ENCODE peak calls at places on chromosomes 3 and 15, in nine cellular contexts. One of them, this sample, is unnamed.

GRCh38 chr3:35071768-35072167 is 567.6 kb upstream of the ARPP21 start:
- DNase-seq in H54: no peak
- DNase-seq in NCI-H1436: no peak
- DNase-seq in IMR-90: no peak
- DNase-seq in left cardiac atrium: no peak
- DNase-seq in Ammon's horn: no peak
- DNase-seq in activated CD4-positive, alpha-beta T cell treated with anti-CD3 and anti-CD28 coated beads, Interleukin-2, amount 10 ng/mL, durations not matched to agents 7 days and 5 days: no peak
- DNase-seq in AG08396: no peak
- DNase-seq in central memory CD4-positive, alpha-beta T cell: no peak
- DNase-seq in this sample: no peak

GRCh38 chr15:73763893-73764292 is 10.7 kb upstream of the INSYN1 start:
- DNase-seq in H54: no peak
- DNase-seq in NCI-H1436: no peak
- DNase-seq in IMR-90: no peak
- DNase-seq in left cardiac atrium: no peak
- DNase-seq in Ammon's horn: no peak
- DNase-seq in activated CD4-positive, alpha-beta T cell treated with anti-CD3 and anti-CD28 coated beads, Interleukin-2, amount 10 ng/mL, durations not matched to agents 7 days and 5 days: no peak
- DNase-seq in AG08396: no peak
- DNase-seq in central memory CD4-positive, alpha-beta T cell: no peak
- DNase-seq in this sample: no peak

GRCh38 chr15:72859757-72860145 is 76.2 kb upstream of the ADPGK start:
- DNase-seq in H54: no peak
- DNase-seq in NCI-H1436: no peak
- DNase-seq in IMR-90: no peak
- DNase-seq in left cardiac atrium: no peak
- DNase-seq in Ammon's horn: no peak
- DNase-seq in activated CD4-positive, alpha-beta T cell treated with anti-CD3 and anti-CD28 coated beads, Interleukin-2, amount 10 ng/mL, durations not matched to agents 7 days and 5 days: no peak
- DNase-seq in AG08396: no peak
- DNase-seq in central memory CD4-positive, alpha-beta T cell: no peak
- DNase-seq in this sample: no peak

GRCh38 chr3:38003371-38003816 is 12.8 kb downstream of the VILL start:
- DNase-seq in H54: peak
- DNase-seq in NCI-H1436: no peak
- DNase-seq in IMR-90: peak
- DNase-seq in left cardiac atrium: peak
- DNase-seq in Ammon's horn: peak
- DNase-seq in activated CD4-positive, alpha-beta T cell treated with anti-CD3 and anti-CD28 coated beads, Interleukin-2, amount 10 ng/mL, durations not matched to agents 7 days and 5 days: peak
- DNase-seq in AG08396: peak
- DNase-seq in central memory CD4-positive, alpha-beta T cell: peak
- DNase-seq in this sample: peak

GRCh38 chr15:68154923-68155559 is 50.1 kb downstream of the CALML4 start:
- DNase-seq in H54: no peak
- DNase-seq in NCI-H1436: peak
- DNase-seq in IMR-90: peak
- DNase-seq in left cardiac atrium: no peak
- DNase-seq in Ammon's horn: peak
- DNase-seq in activated CD4-positive, alpha-beta T cell treated with anti-CD3 and anti-CD28 coated beads, Interleukin-2, amount 10 ng/mL, durations not matched to agents 7 days and 5 days: peak
- DNase-seq in AG08396: peak
- DNase-seq in central memory CD4-positive, alpha-beta T cell: peak
- DNase-seq in this sample: peak

GRCh38 chr3:45092132-45093031 is 53.8 kb downstream of the CDCP1 start:
- DNase-seq in H54: peak
- DNase-seq in NCI-H1436: no peak
- DNase-seq in IMR-90: peak
- DNase-seq in left cardiac atrium: no peak
- DNase-seq in Ammon's horn: no peak
- DNase-seq in activated CD4-positive, alpha-beta T cell treated with anti-CD3 and anti-CD28 coated beads, Interleukin-2, amount 10 ng/mL, durations not matched to agents 7 days and 5 days: no peak
- DNase-seq in AG08396: peak
- DNase-seq in central memory CD4-positive, alpha-beta T cell: no peak
- DNase-seq in this sample: peak

GRCh38 chr3:124451655-124452317 is 278.5 kb upstream of the UMPS start:
- DNase-seq in H54: no peak
- DNase-seq in NCI-H1436: no peak
- DNase-seq in IMR-90: no peak
- DNase-seq in left cardiac atrium: no peak
- DNase-seq in Ammon's horn: no peak
- DNase-seq in activated CD4-positive, alpha-beta T cell treated with anti-CD3 and anti-CD28 coated beads, Interleukin-2, amount 10 ng/mL, durations not matched to agents 7 days and 5 days: no peak
- DNase-seq in AG08396: no peak
- DNase-seq in central memory CD4-positive, alpha-beta T cell: no peak
- DNase-seq in this sample: no peak

GRCh38 chr15:80527961-80528360 is 123.8 kb downstream of the ARNT2 start:
- DNase-seq in H54: no peak
- DNase-seq in NCI-H1436: no peak
- DNase-seq in IMR-90: no peak
- DNase-seq in left cardiac atrium: no peak
- DNase-seq in Ammon's horn: no peak
- DNase-seq in activated CD4-positive, alpha-beta T cell treated with anti-CD3 and anti-CD28 coated beads, Interleukin-2, amount 10 ng/mL, durations not matched to agents 7 days and 5 days: no peak
- DNase-seq in AG08396: no peak
- DNase-seq in central memory CD4-positive, alpha-beta T cell: no peak
- DNase-seq in this sample: no peak

GRCh38 chr3:95277614-95278013 is 1214.8 kb downstream of the NSUN3 start:
- DNase-seq in H54: no peak
- DNase-seq in NCI-H1436: no peak
- DNase-seq in IMR-90: no peak
- DNase-seq in left cardiac atrium: no peak
- DNase-seq in Ammon's horn: no peak
- DNase-seq in activated CD4-positive, alpha-beta T cell treated with anti-CD3 and anti-CD28 coated beads, Interleukin-2, amount 10 ng/mL, durations not matched to agents 7 days and 5 days: no peak
- DNase-seq in AG08396: no peak
- DNase-seq in central memory CD4-positive, alpha-beta T cell: no peak
- DNase-seq in this sample: no peak

GRCh38 chr15:29089731-29090616 is 179.6 kb downstream of the NSMCE3 start:
- DNase-seq in H54: no peak
- DNase-seq in NCI-H1436: no peak
- DNase-seq in IMR-90: peak
- DNase-seq in left cardiac atrium: no peak
- DNase-seq in Ammon's horn: peak
- DNase-seq in activated CD4-positive, alpha-beta T cell treated with anti-CD3 and anti-CD28 coated beads, Interleukin-2, amount 10 ng/mL, durations not matched to agents 7 days and 5 days: peak
- DNase-seq in AG08396: no peak
- DNase-seq in central memory CD4-positive, alpha-beta T cell: no peak
- DNase-seq in this sample: no peak

GRCh38 chr15:81888748-81889479 is 156.9 kb downstream of the MEX3B start:
- DNase-seq in H54: no peak
- DNase-seq in NCI-H1436: no peak
- DNase-seq in IMR-90: peak
- DNase-seq in left cardiac atrium: no peak
- DNase-seq in Ammon's horn: no peak
- DNase-seq in activated CD4-positive, alpha-beta T cell treated with anti-CD3 and anti-CD28 coated beads, Interleukin-2, amount 10 ng/mL, durations not matched to agents 7 days and 5 days: no peak
- DNase-seq in AG08396: peak
- DNase-seq in central memory CD4-positive, alpha-beta T cell: no peak
- DNase-seq in this sample: no peak

GRCh38 chr15:101000271-101000681 is 81.1 kb downstream of the LRRK1 start:
- DNase-seq in H54: no peak
- DNase-seq in NCI-H1436: no peak
- DNase-seq in IMR-90: peak
- DNase-seq in left cardiac atrium: no peak
- DNase-seq in Ammon's horn: no peak
- DNase-seq in activated CD4-positive, alpha-beta T cell treated with anti-CD3 and anti-CD28 coated beads, Interleukin-2, amount 10 ng/mL, durations not matched to agents 7 days and 5 days: no peak
- DNase-seq in AG08396: no peak
- DNase-seq in central memory CD4-positive, alpha-beta T cell: no peak
- DNase-seq in this sample: peak

GRCh38 chr15:31461375-31461774 is 134.7 kb downstream of the KLF13 start:
- DNase-seq in H54: no peak
- DNase-seq in NCI-H1436: no peak
- DNase-seq in IMR-90: no peak
- DNase-seq in left cardiac atrium: no peak
- DNase-seq in Ammon's horn: no peak
- DNase-seq in activated CD4-positive, alpha-beta T cell treated with anti-CD3 and anti-CD28 coated beads, Interleukin-2, amount 10 ng/mL, durations not matched to agents 7 days and 5 days: no peak
- DNase-seq in AG08396: no peak
- DNase-seq in central memory CD4-positive, alpha-beta T cell: no peak
- DNase-seq in this sample: no peak

GRCh38 chr3:78540485-78540884 is 1227.3 kb downstream of the ROBO1 start:
- DNase-seq in H54: no peak
- DNase-seq in NCI-H1436: no peak
- DNase-seq in IMR-90: no peak
- DNase-seq in left cardiac atrium: no peak
- DNase-seq in Ammon's horn: no peak
- DNase-seq in activated CD4-positive, alpha-beta T cell treated with anti-CD3 and anti-CD28 coated beads, Interleukin-2, amount 10 ng/mL, durations not matched to agents 7 days and 5 days: no peak
- DNase-seq in AG08396: no peak
- DNase-seq in central memory CD4-positive, alpha-beta T cell: no peak
- DNase-seq in this sample: no peak

GRCh38 chr15:92149029-92149428 is 244.7 kb upstream of the ST8SIA2 start:
- DNase-seq in H54: no peak
- DNase-seq in NCI-H1436: no peak
- DNase-seq in IMR-90: peak
- DNase-seq in left cardiac atrium: no peak
- DNase-seq in Ammon's horn: no peak
- DNase-seq in activated CD4-positive, alpha-beta T cell treated with anti-CD3 and anti-CD28 coated beads, Interleukin-2, amount 10 ng/mL, durations not matched to agents 7 days and 5 days: no peak
- DNase-seq in AG08396: peak
- DNase-seq in central memory CD4-positive, alpha-beta T cell: no peak
- DNase-seq in this sample: peak

GRCh38 chr15:84736375-84736774 is 12.0 kb upstream of the ZNF592 start:
- DNase-seq in H54: no peak
- DNase-seq in NCI-H1436: no peak
- DNase-seq in IMR-90: no peak
- DNase-seq in left cardiac atrium: no peak
- DNase-seq in Ammon's horn: no peak
- DNase-seq in activated CD4-positive, alpha-beta T cell treated with anti-CD3 and anti-CD28 coated beads, Interleukin-2, amount 10 ng/mL, durations not matched to agents 7 days and 5 days: peak
- DNase-seq in AG08396: no peak
- DNase-seq in central memory CD4-positive, alpha-beta T cell: peak
- DNase-seq in this sample: no peak

GRCh38 chr3:138513073-138513843 is 78.8 kb downstream of the ESYT3 start:
- DNase-seq in H54: no peak
- DNase-seq in NCI-H1436: no peak
- DNase-seq in IMR-90: no peak
- DNase-seq in left cardiac atrium: no peak
- DNase-seq in Ammon's horn: no peak
- DNase-seq in activated CD4-positive, alpha-beta T cell treated with anti-CD3 and anti-CD28 coated beads, Interleukin-2, amount 10 ng/mL, durations not matched to agents 7 days and 5 days: peak
- DNase-seq in AG08396: no peak
- DNase-seq in central memory CD4-positive, alpha-beta T cell: no peak
- DNase-seq in this sample: no peak

GRCh38 chr3:52498134-52499054 is 3.3 kb downstream of the STAB1 start:
- DNase-seq in H54: no peak
- DNase-seq in NCI-H1436: no peak
- DNase-seq in IMR-90: peak
- DNase-seq in left cardiac atrium: peak
- DNase-seq in Ammon's horn: peak
- DNase-seq in activated CD4-positive, alpha-beta T cell treated with anti-CD3 and anti-CD28 coated beads, Interleukin-2, amount 10 ng/mL, durations not matched to agents 7 days and 5 days: no peak
- DNase-seq in AG08396: no peak
- DNase-seq in central memory CD4-positive, alpha-beta T cell: no peak
- DNase-seq in this sample: peak

GRCh38 chr15:94965593-94965992 is 734.2 kb downstream of the MCTP2 start:
- DNase-seq in H54: no peak
- DNase-seq in NCI-H1436: no peak
- DNase-seq in IMR-90: no peak
- DNase-seq in left cardiac atrium: no peak
- DNase-seq in Ammon's horn: no peak
- DNase-seq in activated CD4-positive, alpha-beta T cell treated with anti-CD3 and anti-CD28 coated beads, Interleukin-2, amount 10 ng/mL, durations not matched to agents 7 days and 5 days: no peak
- DNase-seq in AG08396: no peak
- DNase-seq in central memory CD4-positive, alpha-beta T cell: no peak
- DNase-seq in this sample: no peak

GRCh38 chr3:32018723-32019564 is 37.4 kb downstream of the ZNF860 start:
- DNase-seq in H54: peak
- DNase-seq in NCI-H1436: no peak
- DNase-seq in IMR-90: peak
- DNase-seq in left cardiac atrium: no peak
- DNase-seq in Ammon's horn: peak
- DNase-seq in activated CD4-positive, alpha-beta T cell treated with anti-CD3 and anti-CD28 coated beads, Interleukin-2, amount 10 ng/mL, durations not matched to agents 7 days and 5 days: no peak
- DNase-seq in AG08396: peak
- DNase-seq in central memory CD4-positive, alpha-beta T cell: peak
- DNase-seq in this sample: peak

GRCh38 chr3:106326941-106327765 is 458.3 kb upstream of the CBLB start:
- DNase-seq in H54: no peak
- DNase-seq in NCI-H1436: no peak
- DNase-seq in IMR-90: peak
- DNase-seq in left cardiac atrium: no peak
- DNase-seq in Ammon's horn: no peak
- DNase-seq in activated CD4-positive, alpha-beta T cell treated with anti-CD3 and anti-CD28 coated beads, Interleukin-2, amount 10 ng/mL, durations not matched to agents 7 days and 5 days: no peak
- DNase-seq in AG08396: no peak
- DNase-seq in central memory CD4-positive, alpha-beta T cell: no peak
- DNase-seq in this sample: no peak

GRCh38 chr3:2879587-2879986 is 230.6 kb downstream of the IL5RA start:
- DNase-seq in H54: no peak
- DNase-seq in NCI-H1436: no peak
- DNase-seq in IMR-90: no peak
- DNase-seq in left cardiac atrium: no peak
- DNase-seq in Ammon's horn: no peak
- DNase-seq in activated CD4-positive, alpha-beta T cell treated with anti-CD3 and anti-CD28 coated beads, Interleukin-2, amount 10 ng/mL, durations not matched to agents 7 days and 5 days: no peak
- DNase-seq in AG08396: no peak
- DNase-seq in central memory CD4-positive, alpha-beta T cell: no peak
- DNase-seq in this sample: no peak

GRCh38 chr3:56131976-56132590 is 336.2 kb downstream of the ERC2 start:
- DNase-seq in H54: peak
- DNase-seq in NCI-H1436: no peak
- DNase-seq in IMR-90: peak
- DNase-seq in left cardiac atrium: no peak
- DNase-seq in Ammon's horn: peak
- DNase-seq in activated CD4-positive, alpha-beta T cell treated with anti-CD3 and anti-CD28 coated beads, Interleukin-2, amount 10 ng/mL, durations not matched to agents 7 days and 5 days: no peak
- DNase-seq in AG08396: peak
- DNase-seq in central memory CD4-positive, alpha-beta T cell: no peak
- DNase-seq in this sample: peak

GRCh38 chr15:36334059-36334458 is 245.4 kb upstream of the CDIN1 start:
- DNase-seq in H54: no peak
- DNase-seq in NCI-H1436: no peak
- DNase-seq in IMR-90: peak
- DNase-seq in left cardiac atrium: no peak
- DNase-seq in Ammon's horn: no peak
- DNase-seq in activated CD4-positive, alpha-beta T cell treated with anti-CD3 and anti-CD28 coated beads, Interleukin-2, amount 10 ng/mL, durations not matched to agents 7 days and 5 days: no peak
- DNase-seq in AG08396: no peak
- DNase-seq in central memory CD4-positive, alpha-beta T cell: no peak
- DNase-seq in this sample: peak

GRCh38 chr15:60941448-60941847 is 287.7 kb downstream of the RORA start:
- DNase-seq in H54: no peak
- DNase-seq in NCI-H1436: no peak
- DNase-seq in IMR-90: peak
- DNase-seq in left cardiac atrium: no peak
- DNase-seq in Ammon's horn: no peak
- DNase-seq in activated CD4-positive, alpha-beta T cell treated with anti-CD3 and anti-CD28 coated beads, Interleukin-2, amount 10 ng/mL, durations not matched to agents 7 days and 5 days: no peak
- DNase-seq in AG08396: peak
- DNase-seq in central memory CD4-positive, alpha-beta T cell: no peak
- DNase-seq in this sample: peak

GRCh38 chr3:40166997-40167396 is 142.5 kb upstream of the EIF1B start:
- DNase-seq in H54: no peak
- DNase-seq in NCI-H1436: no peak
- DNase-seq in IMR-90: no peak
- DNase-seq in left cardiac atrium: no peak
- DNase-seq in Ammon's horn: no peak
- DNase-seq in activated CD4-positive, alpha-beta T cell treated with anti-CD3 and anti-CD28 coated beads, Interleukin-2, amount 10 ng/mL, durations not matched to agents 7 days and 5 days: no peak
- DNase-seq in AG08396: no peak
- DNase-seq in central memory CD4-positive, alpha-beta T cell: no peak
- DNase-seq in this sample: no peak

GRCh38 chr3:62873672-62874397 is 1.4 kb downstream of the CADPS start:
- DNase-seq in H54: no peak
- DNase-seq in NCI-H1436: peak
- DNase-seq in IMR-90: no peak
- DNase-seq in left cardiac atrium: peak
- DNase-seq in Ammon's horn: peak
- DNase-seq in activated CD4-positive, alpha-beta T cell treated with anti-CD3 and anti-CD28 coated beads, Interleukin-2, amount 10 ng/mL, durations not matched to agents 7 days and 5 days: no peak
- DNase-seq in AG08396: peak
- DNase-seq in central memory CD4-positive, alpha-beta T cell: no peak
- DNase-seq in this sample: peak

GRCh38 chr3:147049901-147050300 is 356.4 kb downstream of the ZIC4 start:
- DNase-seq in H54: no peak
- DNase-seq in NCI-H1436: no peak
- DNase-seq in IMR-90: no peak
- DNase-seq in left cardiac atrium: no peak
- DNase-seq in Ammon's horn: no peak
- DNase-seq in activated CD4-positive, alpha-beta T cell treated with anti-CD3 and anti-CD28 coated beads, Interleukin-2, amount 10 ng/mL, durations not matched to agents 7 days and 5 days: no peak
- DNase-seq in AG08396: no peak
- DNase-seq in central memory CD4-positive, alpha-beta T cell: no peak
- DNase-seq in this sample: no peak

GRCh38 chr15:90364251-90364650 is 12.2 kb downstream of the ZNF774 start:
- DNase-seq in H54: peak
- DNase-seq in NCI-H1436: no peak
- DNase-seq in IMR-90: peak
- DNase-seq in left cardiac atrium: no peak
- DNase-seq in Ammon's horn: no peak
- DNase-seq in activated CD4-positive, alpha-beta T cell treated with anti-CD3 and anti-CD28 coated beads, Interleukin-2, amount 10 ng/mL, durations not matched to agents 7 days and 5 days: no peak
- DNase-seq in AG08396: no peak
- DNase-seq in central memory CD4-positive, alpha-beta T cell: no peak
- DNase-seq in this sample: peak

GRCh38 chr3:182325213-182325941 is 467.9 kb upstream of the ATP11B start:
- DNase-seq in H54: no peak
- DNase-seq in NCI-H1436: no peak
- DNase-seq in IMR-90: no peak
- DNase-seq in left cardiac atrium: no peak
- DNase-seq in Ammon's horn: no peak
- DNase-seq in activated CD4-positive, alpha-beta T cell treated with anti-CD3 and anti-CD28 coated beads, Interleukin-2, amount 10 ng/mL, durations not matched to agents 7 days and 5 days: no peak
- DNase-seq in AG08396: no peak
- DNase-seq in central memory CD4-positive, alpha-beta T cell: no peak
- DNase-seq in this sample: no peak

GRCh38 chr3:189394599-189395121 is 222.9 kb downstream of the TPRG1 start:
- DNase-seq in H54: no peak
- DNase-seq in NCI-H1436: peak
- DNase-seq in IMR-90: no peak
- DNase-seq in left cardiac atrium: no peak
- DNase-seq in Ammon's horn: no peak
- DNase-seq in activated CD4-positive, alpha-beta T cell treated with anti-CD3 and anti-CD28 coated beads, Interleukin-2, amount 10 ng/mL, durations not matched to agents 7 days and 5 days: no peak
- DNase-seq in AG08396: no peak
- DNase-seq in central memory CD4-positive, alpha-beta T cell: no peak
- DNase-seq in this sample: no peak

This sample was measured in GM03348.